ENCODE peak calls at places on chromosomes 1 and 21, in six cellular contexts. One of them, this sample, is unnamed.

GRCh38 chr1:205199090-205199930 is 12.2 kb downstream of the DSTYK start:
- DNase-seq in adrenal gland: no peak
- DNase-seq in spleen: no peak
- DNase-seq in A549: no peak
- DNase-seq in endothelial cell of umbilical vein: no peak
- DNase-seq in heart left ventricle: no peak
- DNase-seq in this sample: no peak

GRCh38 chr1:41498809-41499208 is 14.3 kb upstream of the EDN2 start:
- DNase-seq in adrenal gland: peak
- DNase-seq in spleen: no peak
- DNase-seq in A549: no peak
- DNase-seq in endothelial cell of umbilical vein: no peak
- DNase-seq in heart left ventricle: peak
- DNase-seq in this sample: peak

GRCh38 chr1:169809370-169810095 is 14.8 kb upstream of the METTL18 start:
- DNase-seq in adrenal gland: peak
- DNase-seq in spleen: no peak
- DNase-seq in A549: peak
- DNase-seq in endothelial cell of umbilical vein: peak
- DNase-seq in heart left ventricle: no peak
- DNase-seq in this sample: peak

GRCh38 chr1:9198538-9199361 is 35.8 kb upstream of the H6PD start:
- DNase-seq in adrenal gland: no peak
- DNase-seq in spleen: no peak
- DNase-seq in A549: no peak
- DNase-seq in endothelial cell of umbilical vein: peak
- DNase-seq in heart left ventricle: no peak
- DNase-seq in this sample: peak

GRCh38 chr1:15428815-15429435 is 9.3 kb upstream of the CTRC start:
- DNase-seq in adrenal gland: no peak
- DNase-seq in spleen: no peak
- DNase-seq in A549: no peak
- DNase-seq in endothelial cell of umbilical vein: no peak
- DNase-seq in heart left ventricle: no peak
- DNase-seq in this sample: no peak

GRCh38 chr1:92736395-92736794 is 48.5 kb downstream of the EVI5 start:
- DNase-seq in adrenal gland: no peak
- DNase-seq in spleen: no peak
- DNase-seq in A549: no peak
- DNase-seq in endothelial cell of umbilical vein: peak
- DNase-seq in heart left ventricle: no peak
- DNase-seq in this sample: peak

GRCh38 chr1:223828162-223828848 is 17.4 kb downstream of the TP53BP2 start:
- DNase-seq in adrenal gland: no peak
- DNase-seq in spleen: no peak
- DNase-seq in A549: no peak
- DNase-seq in endothelial cell of umbilical vein: no peak
- DNase-seq in heart left ventricle: no peak
- DNase-seq in this sample: no peak

GRCh38 chr1:184163674-184164470 is 112.3 kb downstream of the TSEN15 start:
- DNase-seq in adrenal gland: peak
- DNase-seq in spleen: no peak
- DNase-seq in A549: no peak
- DNase-seq in endothelial cell of umbilical vein: peak
- DNase-seq in heart left ventricle: no peak
- DNase-seq in this sample: no peak

GRCh38 chr1:182444497-182444896 is 5.4 kb upstream of the RGSL1 start:
- DNase-seq in adrenal gland: no peak
- DNase-seq in spleen: no peak
- DNase-seq in A549: no peak
- DNase-seq in endothelial cell of umbilical vein: no peak
- DNase-seq in heart left ventricle: no peak
- DNase-seq in this sample: no peak

GRCh38 chr1:192311281-192311680 is 5.5 kb upstream of the RGS21 start:
- DNase-seq in adrenal gland: no peak
- DNase-seq in spleen: no peak
- DNase-seq in A549: no peak
- DNase-seq in endothelial cell of umbilical vein: peak
- DNase-seq in heart left ventricle: no peak
- DNase-seq in this sample: no peak

GRCh38 chr21:36909901-36910561 is 56.4 kb downstream of the HLCS start:
- DNase-seq in adrenal gland: no peak
- DNase-seq in spleen: no peak
- DNase-seq in A549: peak
- DNase-seq in endothelial cell of umbilical vein: peak
- DNase-seq in heart left ventricle: no peak
- DNase-seq in this sample: no peak

GRCh38 chr1:208374391-208374941 is 130.3 kb upstream of the PLXNA2 start:
- DNase-seq in adrenal gland: peak
- DNase-seq in spleen: no peak
- DNase-seq in A549: no peak
- DNase-seq in endothelial cell of umbilical vein: no peak
- DNase-seq in heart left ventricle: no peak
- DNase-seq in this sample: no peak

GRCh38 chr1:29655945-29656866 is 419.9 kb downstream of the PTPRU start:
- DNase-seq in adrenal gland: no peak
- DNase-seq in spleen: no peak
- DNase-seq in A549: no peak
- DNase-seq in endothelial cell of umbilical vein: no peak
- DNase-seq in heart left ventricle: no peak
- DNase-seq in this sample: no peak

DNA sequence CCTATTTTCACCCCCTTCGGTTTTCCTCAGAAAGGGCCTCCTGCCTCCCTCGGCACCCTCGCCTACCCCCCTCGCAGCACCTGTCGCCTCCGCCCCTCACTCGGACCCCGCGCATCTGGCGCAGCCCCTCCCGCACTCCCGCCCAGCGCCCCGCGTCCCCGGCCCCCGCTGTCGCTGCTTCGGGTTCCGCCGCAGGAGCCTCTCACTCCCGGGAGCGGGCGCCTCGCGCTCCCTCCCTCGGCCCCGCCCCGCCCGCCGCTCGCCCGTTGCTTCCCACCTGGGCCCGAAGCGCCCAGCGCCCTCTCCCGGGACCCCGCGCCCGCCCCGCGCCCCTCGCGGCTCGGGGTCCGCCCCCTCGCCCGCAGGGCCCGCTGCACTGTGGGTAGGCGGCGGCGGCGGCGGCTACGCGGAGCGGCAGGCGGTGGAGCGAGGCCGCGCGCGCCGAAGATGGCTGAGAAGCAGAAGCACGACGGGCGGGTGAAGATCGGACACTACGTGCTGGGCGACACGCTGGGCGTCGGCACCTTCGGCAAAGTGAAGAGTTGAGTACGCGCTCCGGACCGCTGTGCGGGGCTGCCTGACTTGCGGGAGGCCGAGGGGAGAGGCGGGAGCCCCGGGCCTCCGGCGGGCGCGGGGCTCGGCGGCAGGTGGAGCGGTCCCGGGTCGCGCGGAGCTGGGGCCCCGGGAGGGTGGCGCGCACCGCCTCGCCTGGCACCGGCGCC is at the start of gene PRKAA2:
- DNase-seq in adrenal gland: no peak
- DNase-seq in spleen: peak
- DNase-seq in A549: peak
- DNase-seq in endothelial cell of umbilical vein: peak
- DNase-seq in heart left ventricle: peak
- DNase-seq in this sample: peak
- TF ChIP-seq POLR2A in adrenal gland: no peak
- TF ChIP-seq POLR2A in spleen: no peak
- TF ChIP-seq POLR2A in A549: peak
- TF ChIP-seq POLR2A in endothelial cell of umbilical vein: no peak
- TF ChIP-seq POLR2A in heart left ventricle: peak
- TF ChIP-seq POLR2A in this sample: no peak

GRCh38 chr1:234230414-234230862 is 142.8 kb upstream of the COA6 start:
- DNase-seq in adrenal gland: no peak
- DNase-seq in spleen: no peak
- DNase-seq in A549: no peak
- DNase-seq in endothelial cell of umbilical vein: no peak
- DNase-seq in heart left ventricle: no peak
- DNase-seq in this sample: no peak

GRCh38 chr1:234231893-234232276 is 141.4 kb upstream of the COA6 start:
- DNase-seq in adrenal gland: no peak
- DNase-seq in spleen: no peak
- DNase-seq in A549: no peak
- DNase-seq in endothelial cell of umbilical vein: no peak
- DNase-seq in heart left ventricle: no peak
- DNase-seq in this sample: no peak

GRCh38 chr1:234234199-234234598 is 139.1 kb upstream of the COA6 start:
- DNase-seq in adrenal gland: no peak
- DNase-seq in spleen: no peak
- DNase-seq in A549: no peak
- DNase-seq in endothelial cell of umbilical vein: no peak
- DNase-seq in heart left ventricle: no peak
- DNase-seq in this sample: no peak

GRCh38 chr1:234229676-234230075 is 143.6 kb upstream of the COA6 start:
- DNase-seq in adrenal gland: no peak
- DNase-seq in spleen: no peak
- DNase-seq in A549: no peak
- DNase-seq in endothelial cell of umbilical vein: no peak
- DNase-seq in heart left ventricle: no peak
- DNase-seq in this sample: no peak

DNA sequence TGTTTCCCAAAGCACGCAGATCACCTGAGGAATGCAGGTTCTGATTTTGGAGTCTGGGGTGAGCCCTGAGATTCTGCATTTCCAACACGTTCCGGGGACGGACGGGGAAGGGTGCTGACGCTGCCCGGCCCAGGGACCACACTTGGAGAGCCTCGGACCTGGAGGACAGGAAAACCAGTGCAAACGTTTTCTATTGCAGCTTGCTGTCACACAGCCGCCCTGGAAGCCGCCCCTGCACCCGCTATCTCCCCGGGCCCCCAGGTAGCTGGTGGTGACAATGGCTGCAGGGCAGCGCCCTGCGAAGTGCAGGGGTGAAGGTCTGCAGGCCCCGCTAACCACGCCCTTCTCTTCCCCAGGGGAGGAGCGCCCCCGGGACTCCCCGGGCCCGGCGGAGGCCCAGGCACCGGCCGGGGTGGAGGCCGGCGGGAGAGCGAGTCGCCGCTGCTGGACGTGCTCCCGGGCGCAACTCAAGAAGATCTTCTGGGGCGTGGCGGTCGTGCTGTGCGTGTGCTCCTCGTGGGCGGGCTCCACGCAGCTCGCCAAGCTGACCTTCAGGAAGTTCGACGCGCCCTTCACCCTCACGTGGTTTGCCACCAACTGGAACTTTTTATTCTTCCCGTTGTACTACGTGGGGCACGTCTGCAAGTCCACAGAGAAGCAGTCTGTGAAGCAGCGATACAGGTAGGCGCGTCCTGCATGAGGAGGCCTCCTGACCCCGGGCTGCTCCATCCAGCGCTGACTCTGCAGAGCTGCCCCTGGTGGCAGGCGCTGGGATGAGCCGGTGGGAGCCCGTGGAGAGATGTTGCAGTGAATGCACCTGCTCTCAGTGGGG is 142.0 kb upstream of the COA6 start:
- DNase-seq in adrenal gland: no peak
- DNase-seq in spleen: no peak
- DNase-seq in A549: no peak
- DNase-seq in endothelial cell of umbilical vein: no peak
- DNase-seq in heart left ventricle: peak
- DNase-seq in this sample: no peak
- H3K4me3 ChIP-seq in adrenal gland: no peak
- H3K4me3 ChIP-seq in spleen: no peak
- H3K4me3 ChIP-seq in A549: no peak
- H3K4me3 ChIP-seq in endothelial cell of umbilical vein: no peak
- H3K4me3 ChIP-seq in heart left ventricle: no peak
- H3K4me3 ChIP-seq in this sample: peak

GRCh38 chr1:203813581-203814341 is 18.3 kb downstream of the ZBED6 start:
- DNase-seq in adrenal gland: no peak
- DNase-seq in spleen: no peak
- DNase-seq in A549: no peak
- DNase-seq in endothelial cell of umbilical vein: no peak
- DNase-seq in heart left ventricle: no peak
- DNase-seq in this sample: no peak

GRCh38 chr1:203823306-203823705 is 27.9 kb downstream of the ZBED6 start:
- DNase-seq in adrenal gland: no peak
- DNase-seq in spleen: no peak
- DNase-seq in A549: no peak
- DNase-seq in endothelial cell of umbilical vein: no peak
- DNase-seq in heart left ventricle: no peak
- DNase-seq in this sample: no peak

DNA sequence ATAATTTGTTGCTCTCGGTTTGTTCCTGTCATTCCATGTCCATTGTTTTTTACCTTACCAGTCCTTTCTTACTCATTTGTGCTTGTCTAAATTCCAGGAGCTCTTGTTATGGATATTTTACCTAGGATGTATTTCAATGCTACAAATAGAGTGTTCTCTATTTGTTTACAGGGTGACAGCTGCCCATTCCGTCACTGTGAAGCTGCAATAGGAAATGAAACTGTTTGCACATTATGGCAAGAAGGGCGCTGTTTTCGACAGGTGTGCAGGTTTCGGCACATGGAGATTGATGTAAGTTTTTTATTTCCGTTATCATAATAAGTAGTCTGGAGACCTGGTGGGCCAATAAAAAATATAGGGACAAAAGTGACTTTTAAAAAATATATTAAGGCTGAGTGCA is 23.0 kb downstream of the ZBED6 start:
- DNase-seq in adrenal gland: no peak
- DNase-seq in spleen: no peak
- DNase-seq in A549: no peak
- DNase-seq in endothelial cell of umbilical vein: no peak
- DNase-seq in heart left ventricle: no peak
- DNase-seq in this sample: no peak
- TF ChIP-seq POLR2A in adrenal gland: no peak
- TF ChIP-seq POLR2A in spleen: no peak
- TF ChIP-seq POLR2A in A549: no peak
- TF ChIP-seq POLR2A in endothelial cell of umbilical vein: no peak
- TF ChIP-seq POLR2A in heart left ventricle: no peak
- TF ChIP-seq POLR2A in this sample: no peak

GRCh38 chr1:43622471-43622870 is 27.5 kb upstream of the KDM4A start:
- DNase-seq in adrenal gland: no peak
- DNase-seq in spleen: peak
- DNase-seq in A549: no peak
- DNase-seq in endothelial cell of umbilical vein: no peak
- DNase-seq in heart left ventricle: no peak
- DNase-seq in this sample: no peak

GRCh38 chr1:43622901-43623780 is 26.8 kb upstream of the KDM4A start:
- DNase-seq in adrenal gland: no peak
- DNase-seq in spleen: peak
- DNase-seq in A549: no peak
- DNase-seq in endothelial cell of umbilical vein: no peak
- DNase-seq in heart left ventricle: no peak
- DNase-seq in this sample: no peak

GRCh38 chr1:43621386-43621785 is 28.6 kb upstream of the KDM4A start:
- DNase-seq in adrenal gland: no peak
- DNase-seq in spleen: no peak
- DNase-seq in A549: no peak
- DNase-seq in endothelial cell of umbilical vein: no peak
- DNase-seq in heart left ventricle: no peak
- DNase-seq in this sample: no peak

GRCh38 chr1:43621861-43622260 is 28.1 kb upstream of the KDM4A start:
- DNase-seq in adrenal gland: no peak
- DNase-seq in spleen: peak
- DNase-seq in A549: no peak
- DNase-seq in endothelial cell of umbilical vein: no peak
- DNase-seq in heart left ventricle: no peak
- DNase-seq in this sample: no peak

GRCh38 chr1:43625063-43625780 is 24.7 kb upstream of the KDM4A start:
- DNase-seq in adrenal gland: no peak
- DNase-seq in spleen: peak
- DNase-seq in A549: no peak
- DNase-seq in endothelial cell of umbilical vein: no peak
- DNase-seq in heart left ventricle: no peak
- DNase-seq in this sample: no peak
- H3K4me3 ChIP-seq in adrenal gland: no peak
- H3K4me3 ChIP-seq in spleen: no peak
- H3K4me3 ChIP-seq in A549: no peak
- H3K4me3 ChIP-seq in endothelial cell of umbilical vein: no peak
- H3K4me3 ChIP-seq in heart left ventricle: no peak
- H3K4me3 ChIP-seq in this sample: no peak